ENCODE peak calls at places on chromosomes 1 and 21, in ten cellular contexts. Z is psoas muscle; O is CD8-positive, alpha-beta T cell; S is tibial artery; N is mesothelial cell of epicardium; J is choroid plexus epithelial cell; P is esophagus squamous epithelium; M is spleen; H is RWPE1; B is GM23338. X is an unnamed sample.

GRCh38 chr1:153578490-153578889 is 12.8 kb upstream of the S100A2 start:
- DNase-seq in Z (no peak), O (no peak), S (no peak), N (no peak), J (no peak), P (no peak), M (peak), H (no peak), B (no peak), X (no peak)

GRCh38 chr1:110672001-110672752 is 2.6 kb downstream of the KCNA3 start:
- DNase-seq in Z (no peak), O (peak), S (no peak), N (no peak), J (no peak), P (no peak), M (no peak), H (no peak), B (peak), X (no peak)

GRCh38 chr1:168653567-168653966 is 75.4 kb downstream of the DPT start:
- DNase-seq in Z (no peak), O (no peak), S (no peak), N (no peak), J (peak), P (no peak), M (no peak), H (no peak), B (no peak), X (no peak)

GRCh38 chr1:1402081-1402900 is 3.2 kb upstream of the CCNL2 start:
- DNase-seq in Z (peak), O (peak), S (no peak), N (no peak), J (peak), P (no peak), M (no peak), H (no peak), B (peak), X (no peak)

GRCh38 chr1:215631489-215631888 is 64.4 kb downstream of the KCTD3 start:
- DNase-seq in Z (peak), O (no peak), S (no peak), N (no peak), J (peak), P (no peak), M (no peak), H (peak), B (no peak), X (no peak)

GRCh38 chr1:206705187-206705586 is 20.5 kb downstream of the MAPKAPK2 start:
- DNase-seq in Z (peak), O (no peak), S (peak), N (no peak), J (peak), P (no peak), M (no peak), H (no peak), B (peak), X (no peak)

GRCh38 chr1:25727819-25728286 is 72.1 kb upstream of the SELENON start:
- DNase-seq in Z (peak), O (no peak), S (peak), N (peak), J (peak), P (no peak), M (no peak), H (no peak), B (peak), X (no peak)

GRCh38 chr1:25926731-25927496 is 20.7 kb upstream of the STMN1 start:
- DNase-seq in Z (no peak), O (no peak), S (no peak), N (no peak), J (no peak), P (no peak), M (no peak), H (no peak), B (peak), X (no peak)

GRCh38 chr21:29436143-29436542 is 137.4 kb downstream of the BACH1 start:
- DNase-seq in Z (no peak), O (peak), S (no peak), N (no peak), J (no peak), P (no peak), M (peak), H (no peak), B (peak), X (no peak)

GRCh38 chr1:228008391-228009115 is 1.8 kb downstream of the WNT3A start:
- DNase-seq in Z (peak), O (no peak), S (no peak), N (no peak), J (no peak), P (no peak), M (peak), H (no peak), B (peak), X (no peak)

GRCh38 chr1:230752407-230752806 is 5.2 kb downstream of the CAPN9 start:
- DNase-seq in Z (no peak), O (no peak), S (no peak), N (no peak), J (no peak), P (no peak), M (peak), H (no peak), B (peak), X (no peak)

GRCh38 chr1:151196292-151196800 is 2.0 kb upstream of the PIP5K1A start:
- DNase-seq in Z (peak), O (peak), S (peak), N (no peak), J (peak), P (no peak), M (peak), H (peak), B (peak), X (no peak)

GRCh38 chr1:169484683-169485426 is 889 bp downstream of the SLC19A2 start:
- DNase-seq in Z (peak), O (peak), S (peak), N (no peak), J (peak), P (no peak), M (no peak), H (peak), B (peak), X (no peak)

GRCh38 chr1:906532-907420 is 16.9 kb upstream of the SAMD11 start:
- DNase-seq in Z (peak), O (peak), S (peak), N (no peak), J (peak), P (no peak), M (peak), H (peak), B (no peak), X (peak)

GRCh38 chr1:25107643-25108010 is 124.7 kb downstream of the SYF2 start:
- DNase-seq in Z (no peak), O (no peak), S (no peak), N (no peak), J (peak), P (no peak), M (no peak), H (no peak), B (no peak), X (no peak)

GRCh38 chr1:25245809-25246599 is 1.2 kb downstream of the RSRP1 start:
- DNase-seq in Z (no peak), O (no peak), S (no peak), N (no peak), J (peak), P (no peak), M (peak), H (peak), B (peak), X (no peak)

GRCh38 chr1:182029379-182030331 is 31.9 kb downstream of the ZNF648 start:
- DNase-seq in Z (peak), O (peak), S (peak), N (peak), J (peak), P (peak), M (peak), H (peak), B (peak), X (peak)

GRCh38 chr1:97245682-97246081 is 524.1 kb downstream of the PTBP2 start:
- DNase-seq in Z (no peak), O (no peak), S (no peak), N (no peak), J (peak), P (no peak), M (no peak), H (no peak), B (no peak), X (no peak)

GRCh38 chr1:10529772-10530171 is 55.0 kb downstream of the PEX14 start:
- DNase-seq in Z (no peak), O (no peak), S (no peak), N (no peak), J (no peak), P (no peak), M (no peak), H (no peak), B (peak), X (no peak)

GRCh38 chr1:10530281-10530740 is 55.6 kb downstream of the PEX14 start:
- DNase-seq in Z (no peak), O (no peak), S (no peak), N (peak), J (peak), P (no peak), M (no peak), H (no peak), B (peak), X (no peak)

GRCh38 chr1:10529096-10529495 is 54.3 kb downstream of the PEX14 start:
- DNase-seq in Z (no peak), O (no peak), S (no peak), N (no peak), J (no peak), P (no peak), M (no peak), H (no peak), B (peak), X (no peak)

GRCh38 chr1:10530756-10531155 is 56.0 kb downstream of the PEX14 start:
- DNase-seq in Z (no peak), O (no peak), S (no peak), N (no peak), J (peak), P (no peak), M (no peak), H (no peak), B (no peak), X (no peak)

GRCh38 chr1:10528066-10529014 is 53.6 kb downstream of the PEX14 start:
- DNase-seq in Z (peak), O (no peak), S (no peak), N (no peak), J (peak), P (no peak), M (no peak), H (peak), B (no peak), X (no peak)
- TF ChIP-seq CTCF in Z (no peak), O (no peak), S (no peak), N (no peak), J (no peak), P (no peak), M (no peak), H (no peak), B (no peak), X (no peak)

GRCh38 chr1:9573723-9574122 is 15.0 kb upstream of the TMEM201 start:
- DNase-seq in Z (no peak), O (no peak), S (no peak), N (no peak), J (peak), P (no peak), M (no peak), H (no peak), B (peak), X (no peak)
- TF ChIP-seq CTCF in Z (peak), O (no peak), S (peak), N (peak), J (peak), P (no peak), M (peak), H (peak), B (peak), X (no peak)

GRCh38 chr1:27635410-27636142 is 591 bp upstream of the FGR start:
- DNase-seq in Z (peak), O (no peak), S (no peak), N (no peak), J (no peak), P (no peak), M (peak), H (no peak), B (no peak), X (no peak)

GRCh38 chr1:27634982-27635362 is at the start of gene FGR:
- DNase-seq in Z (no peak), O (no peak), S (peak), N (no peak), J (no peak), P (no peak), M (peak), H (no peak), B (peak), X (peak)

GRCh38 chr1:27633298-27633610 is 1.7 kb downstream of the FGR start:
- DNase-seq in Z (no peak), O (no peak), S (no peak), N (no peak), J (no peak), P (no peak), M (peak), H (no peak), B (no peak), X (no peak)

GRCh38 chr1:27633640-27634165 is 1.3 kb downstream of the FGR start:
- DNase-seq in Z (no peak), O (no peak), S (no peak), N (no peak), J (no peak), P (no peak), M (peak), H (no peak), B (no peak), X (no peak)

DNA sequence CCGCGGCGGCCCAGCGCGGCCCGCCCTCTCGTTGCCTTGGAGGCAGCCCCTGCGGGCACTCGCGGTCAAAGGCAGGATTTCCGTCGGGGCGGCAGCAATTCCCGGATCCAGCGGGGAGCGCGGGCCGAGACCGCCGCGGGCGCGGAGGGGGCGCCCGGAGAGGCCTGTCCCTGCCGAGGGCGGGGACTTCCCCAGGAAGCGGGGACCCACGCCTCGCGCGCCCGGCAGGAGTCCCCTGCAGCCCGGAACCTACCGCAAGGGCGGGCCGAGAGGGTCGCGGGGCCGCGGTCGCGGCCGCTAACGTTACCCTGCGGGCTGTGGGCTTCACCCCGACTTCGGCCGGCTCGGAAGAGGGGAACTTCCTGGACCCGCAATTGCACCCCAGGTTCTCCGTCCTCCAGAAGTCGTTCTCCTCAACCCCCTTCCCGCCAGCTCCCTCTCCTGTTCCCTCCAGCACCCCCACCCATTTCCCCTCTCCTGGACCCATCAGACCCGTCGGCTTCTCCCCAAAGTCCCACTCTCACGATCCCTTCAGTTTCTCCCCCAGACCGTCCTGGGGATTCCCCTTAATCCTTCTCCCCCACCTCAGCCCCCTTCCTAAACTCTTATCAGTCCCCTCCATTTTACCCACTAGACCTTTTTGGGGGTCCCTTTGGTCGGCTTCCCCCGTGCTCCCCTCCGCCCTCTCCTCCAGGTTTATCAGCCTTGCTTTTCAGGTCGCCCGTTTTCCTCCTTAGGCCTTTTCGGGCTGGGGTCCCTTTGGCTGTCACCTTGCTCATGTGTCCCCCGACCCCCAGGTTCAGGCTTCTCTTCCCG is 611 bp downstream of the FGR start:
- DNase-seq in Z (peak), O (peak), S (no peak), N (no peak), J (no peak), P (no peak), M (peak), H (no peak), B (peak), X (peak)
- TF ChIP-seq CTCF in Z (no peak), O (no peak), S (no peak), N (no peak), J (no peak), P (no peak), M (peak), H (no peak), B (no peak), X (no peak)

DNA sequence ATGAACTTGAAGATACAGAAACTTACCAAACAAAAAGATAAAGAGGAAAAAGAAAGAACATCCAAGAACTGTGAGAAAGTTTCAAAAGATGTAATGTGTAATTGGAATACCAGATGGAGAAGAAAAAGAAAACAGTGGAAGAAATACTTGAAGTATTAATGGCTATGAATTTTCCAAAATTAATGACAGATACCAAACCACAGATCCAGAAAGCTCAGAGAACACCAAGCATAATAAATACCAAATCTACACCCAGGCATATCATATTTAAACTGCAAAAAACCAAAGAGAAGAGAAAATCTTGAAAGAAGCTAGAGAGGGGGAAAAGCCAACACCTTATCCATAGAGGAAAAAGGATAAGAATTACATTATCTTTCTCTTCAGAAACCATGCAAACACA is 136.4 kb downstream of the CLIC6 start:
- DNase-seq in Z (no peak), O (no peak), S (no peak), N (no peak), J (no peak), P (no peak), M (no peak), H (no peak), B (no peak), X (no peak)
- TF ChIP-seq CTCF in Z (no peak), O (no peak), S (no peak), N (no peak), J (no peak), P (no peak), M (no peak), H (no peak), B (no peak), X (no peak)

DNA sequence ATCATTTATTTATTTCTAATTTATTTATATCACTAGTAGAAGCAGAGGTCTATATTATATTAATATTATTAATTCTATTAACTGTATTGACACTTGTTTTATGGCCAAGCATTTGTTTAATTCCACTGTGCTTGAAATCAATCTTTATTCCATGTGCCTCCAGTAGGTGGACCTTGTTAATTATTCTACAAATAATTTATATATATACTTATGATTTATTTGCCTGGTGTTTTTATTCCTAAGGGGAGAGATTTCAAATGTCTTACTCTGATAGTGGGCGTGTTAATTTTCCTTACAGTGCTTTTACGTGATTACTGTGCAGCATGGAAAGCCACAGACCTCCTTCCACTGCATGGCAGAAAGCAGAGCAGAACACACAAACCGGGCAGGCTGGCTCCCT is 17.5 kb upstream of the OR6N2 start:
- DNase-seq in Z (no peak), O (no peak), S (no peak), N (no peak), J (peak), P (no peak), M (no peak), H (peak), B (no peak), X (no peak)
- TF ChIP-seq CTCF in Z (no peak), O (no peak), S (no peak), N (peak), J (peak), P (no peak), M (peak), H (no peak), B (no peak), X (no peak)

GRCh38 chr21:16085436-16085835 is 355.7 kb downstream of the USP25 start:
- DNase-seq in Z (no peak), O (no peak), S (no peak), N (no peak), J (no peak), P (no peak), M (no peak), H (no peak), B (no peak), X (no peak)

GRCh38 chr21:16087523-16087922 is 357.7 kb downstream of the USP25 start:
- DNase-seq in Z (no peak), O (no peak), S (no peak), N (no peak), J (no peak), P (no peak), M (no peak), H (no peak), B (no peak), X (no peak)

GRCh38 chr21:16086121-16086520 is 356.3 kb downstream of the USP25 start:
- DNase-seq in Z (no peak), O (no peak), S (no peak), N (no peak), J (no peak), P (no peak), M (no peak), H (no peak), B (no peak), X (no peak)

GRCh38 chr21:16088121-16088520 is 358.3 kb downstream of the USP25 start:
- DNase-seq in Z (no peak), O (no peak), S (no peak), N (no peak), J (no peak), P (no peak), M (no peak), H (no peak), B (no peak), X (no peak)

DNA sequence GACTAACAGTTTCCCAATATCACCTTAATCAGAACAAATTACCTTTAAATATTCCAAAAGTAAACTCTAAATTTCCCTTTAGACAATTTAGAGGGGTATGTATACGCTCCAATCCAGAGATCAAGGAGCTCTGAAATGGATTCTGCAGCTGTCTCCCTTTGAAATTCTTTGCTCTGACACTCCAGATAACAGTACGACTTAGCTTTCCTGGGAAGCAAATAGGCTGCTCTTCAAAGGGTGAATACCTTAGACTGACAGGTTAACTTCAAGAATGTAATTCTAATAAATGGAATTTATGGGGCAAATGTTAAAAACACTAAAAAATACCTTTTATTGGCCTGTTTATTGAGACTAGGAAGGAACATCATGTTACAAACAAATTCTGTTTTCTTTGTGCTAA is 357.2 kb downstream of the USP25 start:
- DNase-seq in Z (no peak), O (no peak), S (no peak), N (no peak), J (no peak), P (no peak), M (no peak), H (no peak), B (no peak), X (no peak)
- TF ChIP-seq CTCF in Z (no peak), O (no peak), S (no peak), N (no peak), J (no peak), P (no peak), M (no peak), H (no peak), B (no peak), X (no peak)

GRCh38 chr21:14995695-14996490 is 68.9 kb downstream of the NRIP1 start:
- DNase-seq in Z (no peak), O (no peak), S (no peak), N (no peak), J (peak), P (no peak), M (no peak), H (no peak), B (peak), X (no peak)

GRCh38 chr21:15001113-15001512 is 63.7 kb downstream of the NRIP1 start:
- DNase-seq in Z (no peak), O (no peak), S (no peak), N (no peak), J (no peak), P (no peak), M (no peak), H (no peak), B (no peak), X (no peak)

GRCh38 chr21:15003463-15004135 is 61.2 kb downstream of the NRIP1 start:
- DNase-seq in Z (peak), O (no peak), S (no peak), N (no peak), J (no peak), P (no peak), M (no peak), H (no peak), B (peak), X (no peak)

GRCh38 chr21:15001773-15002647 is 62.8 kb downstream of the NRIP1 start:
- DNase-seq in Z (no peak), O (no peak), S (no peak), N (no peak), J (no peak), P (no peak), M (no peak), H (no peak), B (peak), X (no peak)

DNA sequence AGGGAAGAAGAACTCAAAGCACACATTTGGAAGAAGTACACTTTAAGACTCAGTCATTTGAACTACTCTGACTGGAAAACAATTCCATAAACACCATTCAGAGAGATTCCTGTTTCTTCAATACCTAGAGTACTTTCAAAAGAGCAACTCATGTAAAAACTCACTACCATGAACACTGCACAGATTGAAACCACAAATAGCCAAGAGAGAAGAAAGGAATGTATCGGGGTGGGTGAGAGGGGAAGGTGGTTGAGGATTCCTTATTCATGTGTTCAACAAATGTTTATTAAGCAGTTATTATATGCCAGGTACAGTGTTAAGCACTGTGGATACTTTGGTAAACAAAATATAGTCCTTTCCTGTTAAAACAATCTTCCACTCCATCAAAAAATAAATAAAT is 64.7 kb downstream of the NRIP1 start:
- DNase-seq in Z (no peak), O (no peak), S (no peak), N (no peak), J (peak), P (no peak), M (no peak), H (no peak), B (no peak), X (no peak)
- TF ChIP-seq CTCF in Z (no peak), O (no peak), S (no peak), N (no peak), J (no peak), P (no peak), M (no peak), H (no peak), B (no peak), X (no peak)